ENCODE peak calls at places on chromosomes 1 and 21, in six cellular contexts. T is SK-N-SH, Y is pancreas, X is uterus, C is fibroblast of lung, R is left ventricle myocardium inferior. J is an unnamed sample. For H3K4me1 and H3K9me3, the result is how much of the 10 kb centered on the place peaks cover.

GRCh38 chr1:6502000-6502891 is 10.8 kb upstream of the PLEKHG5 start:
- DNase-seq in T (peak), X (peak), Y (no peak), C (no peak), R (peak), J (peak)

GRCh38 chr1:246734861-246735260 is 10.7 kb downstream of the SCCPDH start:
- DNase-seq in Y (no peak), C (no peak), X (no peak), T (no peak), R (no peak), J (no peak)

GRCh38 chr1:43545686-43546387 is 15.2 kb downstream of the PTPRF start:
- DNase-seq in X (peak), T (peak), C (no peak), R (no peak), Y (peak), J (peak)

GRCh38 chr1:7387053-7387861 is 383.8 kb upstream of the VAMP3 start:
- DNase-seq in X (no peak), C (peak), T (peak), Y (no peak), R (peak), J (no peak)

GRCh38 chr1:99397029-99397428 is 132.7 kb downstream of the PLPPR4 start:
- DNase-seq in Y (no peak), X (no peak), C (peak), R (no peak), T (no peak), J (no peak)

GRCh38 chr1:87279966-87280535 is 48.6 kb upstream of the LMO4 start:
- DNase-seq in T (no peak), X (no peak), Y (no peak), C (peak), R (no peak), J (no peak)

GRCh38 chr1:46735708-46736324 is 16.9 kb upstream of the EFCAB14 start:
- DNase-seq in T (no peak), X (no peak), R (no peak), C (peak), Y (peak), J (no peak)

GRCh38 chr1:226702318-226702956 is 36.6 kb downstream of the ITPKB start:
- DNase-seq in C (peak), T (no peak), R (no peak), Y (no peak), X (peak), J (no peak)

GRCh38 chr21:17726047-17726446 is 93.1 kb downstream of the C21orf91 start:
- DNase-seq in C (no peak), T (peak), X (no peak), Y (no peak), R (no peak), J (no peak)

GRCh38 chr1:45673956-45674355 is 12.4 kb downstream of the GPBP1L1 start:
- DNase-seq in X (no peak), C (peak), T (no peak), Y (no peak), R (no peak), J (no peak)

GRCh38 chr1:145953861-145954260 is 4.0 kb downstream of the LIX1L start:
- DNase-seq in T (no peak), Y (no peak), X (no peak), C (no peak), R (no peak), J (no peak)

GRCh38 chr21:29115899-29116298 is 14.5 kb upstream of the MAP3K7CL start:
- DNase-seq in R (no peak), T (no peak), Y (no peak), X (no peak), C (peak), J (no peak)

GRCh38 chr1:234235373-234235772 is 137.9 kb upstream of the COA6 start:
- DNase-seq in C (no peak), T (no peak), R (no peak), X (no peak), Y (no peak), J (no peak)

GRCh38 chr1:226596531-226597165 is 48.1 kb downstream of the STUM start:
- DNase-seq in R (no peak), X (no peak), Y (no peak), T (no peak), C (no peak), J (no peak)

DNA sequence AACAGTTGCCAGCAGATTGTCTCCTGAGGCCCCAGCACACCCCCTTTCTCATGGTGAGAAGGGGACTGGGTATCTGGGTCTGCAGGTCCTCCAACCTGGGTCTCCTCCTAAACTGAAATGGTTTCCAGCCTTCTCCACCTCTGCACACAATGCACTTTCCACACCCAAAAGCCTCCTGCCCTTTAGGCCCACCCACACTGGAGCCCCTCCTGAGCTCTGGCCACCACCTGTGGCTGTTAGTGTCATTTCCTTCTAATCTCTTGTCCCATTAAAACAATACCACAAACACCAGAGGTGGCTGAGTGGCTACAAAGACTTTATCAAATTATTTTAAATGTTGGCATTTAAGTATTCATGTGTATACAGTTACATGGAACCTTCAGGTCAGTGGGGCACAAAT is 11.5 kb downstream of the GPR3 start:
- DNase-seq in X (no peak), Y (no peak), T (no peak), C (no peak), R (no peak), J (no peak)
- H3K4me1 ChIP-seq in X (under half), Y (under half), T (under half), C (under half), R (half or more), J (under half)

GRCh38 chr1:18358600-18358999 is 122.1 kb upstream of the KLHDC7A start:
- DNase-seq in Y (no peak), T (no peak), R (no peak), C (no peak), X (no peak), J (no peak)

GRCh38 chr1:18365099-18365705 is 115.5 kb upstream of the KLHDC7A start:
- DNase-seq in Y (no peak), X (no peak), C (no peak), T (no peak), R (no peak), J (no peak)

GRCh38 chr1:18362150-18362549 is 118.6 kb upstream of the KLHDC7A start:
- DNase-seq in X (no peak), R (no peak), Y (no peak), T (no peak), C (no peak), J (no peak)

GRCh38 chr1:18360251-18360650 is 120.5 kb upstream of the KLHDC7A start:
- DNase-seq in T (no peak), Y (no peak), C (no peak), X (no peak), R (no peak), J (no peak)

DNA sequence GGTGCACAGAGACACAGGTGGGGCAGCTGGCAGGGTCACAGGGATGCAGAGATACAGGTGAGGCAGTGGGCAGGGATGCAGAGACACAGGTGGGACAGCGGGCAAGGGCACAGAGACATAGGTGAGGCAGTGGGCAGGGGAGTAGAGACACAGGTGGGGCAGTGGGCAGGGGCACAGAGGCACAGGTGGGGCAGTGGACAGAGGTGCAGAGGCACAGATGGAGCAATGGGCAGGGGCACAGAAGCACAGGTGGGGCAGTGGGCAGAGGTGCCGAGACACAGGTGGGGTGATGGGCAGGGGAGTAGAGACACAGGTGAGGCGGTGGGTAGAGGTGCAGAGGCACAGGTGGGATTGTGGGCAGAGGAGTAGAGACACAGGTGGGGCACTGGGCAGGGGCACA is 117.3 kb upstream of the KLHDC7A start:
- DNase-seq in X (no peak), C (no peak), R (no peak), Y (no peak), T (no peak), J (no peak)
- H3K9me3 ChIP-seq in X (under half), C (under half), R (under half), Y (under half), T (under half), J (under half)

GRCh38 chr1:111025109-111025508 is 61.4 kb upstream of the LRIF1 start:
- DNase-seq in X (no peak), C (no peak), Y (no peak), R (no peak), T (no peak), J (no peak)

GRCh38 chr1:111032295-111032897 is 68.7 kb upstream of the LRIF1 start:
- DNase-seq in X (no peak), C (no peak), R (no peak), Y (no peak), T (peak), J (no peak)

DNA sequence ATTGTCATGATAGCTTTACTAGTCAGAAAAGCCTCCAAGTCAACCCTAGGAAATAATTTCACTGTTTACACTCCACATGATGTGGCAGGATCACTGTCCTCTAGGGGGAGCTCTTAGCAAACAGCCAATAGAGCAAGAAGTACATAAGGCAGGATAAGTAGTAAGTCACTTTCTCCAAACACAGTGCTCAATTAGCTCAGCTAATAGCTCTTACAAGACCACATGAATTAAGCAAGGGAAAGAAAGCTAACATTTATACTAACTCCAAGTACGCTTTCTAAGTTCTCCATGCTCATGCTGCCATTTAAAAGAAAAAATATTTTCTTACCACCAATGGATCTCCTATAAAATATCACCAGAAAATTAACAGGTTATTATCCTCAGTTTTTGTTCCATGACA is 66.9 kb upstream of the LRIF1 start:
- DNase-seq in R (no peak), C (peak), Y (peak), T (peak), X (no peak), J (no peak)
- TF ChIP-seq CTCF in R (peak), C (peak), Y (peak), T (peak), X (no peak), J (peak)

GRCh38 chr1:185896863-185897262 is 162.7 kb downstream of the HMCN1 start:
- DNase-seq in Y (no peak), C (peak), R (no peak), T (no peak), X (no peak), J (no peak)
- H3K4me1 ChIP-seq in Y (under half), C (under half), R (under half), T (under half), X (under half), J (under half)

DNA sequence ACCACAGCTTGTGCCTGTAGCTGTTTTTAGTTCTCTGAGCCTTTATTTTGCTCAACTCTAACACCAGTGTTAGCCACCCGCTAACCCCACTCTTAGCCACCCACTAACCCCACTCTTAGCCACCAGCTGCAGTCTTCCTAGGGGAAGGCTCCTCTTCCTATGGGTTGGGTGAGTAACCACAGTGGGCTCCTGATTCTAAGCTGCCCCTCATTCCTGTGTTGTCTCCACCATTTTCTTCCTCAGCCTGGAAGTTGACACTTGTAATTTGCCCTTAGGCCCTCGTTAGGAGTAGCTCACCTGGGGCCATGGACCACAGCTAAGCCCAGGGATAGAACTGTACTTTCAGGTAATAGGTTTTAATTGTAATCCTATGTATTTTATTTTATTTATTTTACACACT is 782.9 kb upstream of the TPTE start:
- DNase-seq in Y (no peak), T (no peak), R (no peak), X (no peak), C (no peak), J (no peak)
- H3K9me3 ChIP-seq in Y (under half), T (under half), R (under half), X (under half), C (under half), J (under half)

GRCh38 chr1:118859999-118860398 is 128.1 kb downstream of the TBX15 start:
- DNase-seq in Y (no peak), C (no peak), T (no peak), R (no peak), X (no peak), J (no peak)

GRCh38 chr1:118862755-118863154 is 125.4 kb downstream of the TBX15 start:
- DNase-seq in C (peak), R (no peak), Y (no peak), T (no peak), X (no peak), J (no peak)

GRCh38 chr1:118866330-118866729 is 121.8 kb downstream of the TBX15 start:
- DNase-seq in X (no peak), R (no peak), C (no peak), Y (no peak), T (no peak), J (no peak)

GRCh38 chr1:118863688-118864087 is 124.5 kb downstream of the TBX15 start:
- DNase-seq in T (no peak), R (no peak), X (no peak), Y (no peak), C (no peak), J (no peak)

DNA sequence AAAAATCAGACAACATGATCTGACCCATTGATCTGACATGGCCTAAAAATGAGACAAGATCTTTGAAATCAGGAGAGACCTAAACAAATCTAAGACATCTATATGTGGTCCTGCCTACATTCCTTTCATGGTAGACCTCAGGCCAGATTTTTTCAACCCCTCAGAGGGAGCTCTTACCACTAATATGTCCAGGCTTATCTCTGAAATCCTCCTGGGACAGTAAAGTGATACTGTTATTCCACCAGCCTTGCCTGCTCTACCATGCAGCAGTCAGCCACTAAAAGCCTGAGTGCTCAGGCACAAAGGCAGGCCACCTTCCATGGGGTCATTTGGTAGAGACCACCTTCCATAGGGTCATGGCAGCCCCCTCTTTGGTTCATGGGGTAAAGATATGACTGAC is 126.9 kb downstream of the TBX15 start:
- DNase-seq in R (no peak), T (no peak), X (no peak), Y (no peak), C (no peak), J (no peak)
- TF ChIP-seq CTCF in R (no peak), T (no peak), X (no peak), Y (no peak), C (no peak), J (no peak)